ENCODE peak calls at places on chromosome 3, in seven cellular contexts. One of them, this sample, is unnamed.

GRCh38 chr3:126357299-126358037 is at the start of gene KLF15:
- DNase-seq in GM12891: peak
- DNase-seq in K562: peak
- DNase-seq in H1: peak
- DNase-seq in GM12878: no peak
- DNase-seq in SK-N-SH: peak
- DNase-seq in HepG2: peak
- DNase-seq in this sample: peak

GRCh38 chr3:141370065-141370533 is 1.8 kb downstream of the ZBTB38 start:
- DNase-seq in GM12891: peak
- DNase-seq in K562: peak
- DNase-seq in H1: no peak
- DNase-seq in GM12878: peak
- DNase-seq in SK-N-SH: peak
- DNase-seq in HepG2: peak
- DNase-seq in this sample: peak

GRCh38 chr3:159798951-159799350 is 189.7 kb upstream of the IL12A start:
- DNase-seq in GM12891: no peak
- DNase-seq in K562: no peak
- DNase-seq in H1: no peak
- DNase-seq in GM12878: no peak
- DNase-seq in SK-N-SH: no peak
- DNase-seq in HepG2: peak
- DNase-seq in this sample: no peak

GRCh38 chr3:194250104-194251002 is 100.8 kb downstream of the CPN2 start:
- DNase-seq in GM12891: no peak
- DNase-seq in K562: no peak
- DNase-seq in H1: peak
- DNase-seq in GM12878: no peak
- DNase-seq in SK-N-SH: peak
- DNase-seq in HepG2: no peak
- DNase-seq in this sample: no peak

GRCh38 chr3:172179680-172180399 is 140.5 kb downstream of the FNDC3B start:
- DNase-seq in GM12891: no peak
- DNase-seq in K562: peak
- DNase-seq in H1: no peak
- DNase-seq in GM12878: peak
- DNase-seq in SK-N-SH: no peak
- DNase-seq in HepG2: peak
- DNase-seq in this sample: no peak

GRCh38 chr3:149563114-149563513 is 88.6 kb downstream of the TM4SF4 start:
- DNase-seq in GM12891: no peak
- DNase-seq in K562: no peak
- DNase-seq in H1: no peak
- DNase-seq in GM12878: no peak
- DNase-seq in SK-N-SH: no peak
- DNase-seq in HepG2: no peak
- DNase-seq in this sample: no peak

GRCh38 chr3:184672972-184673875 is 38.6 kb downstream of the MAGEF1 start:
- DNase-seq in GM12891: no peak
- DNase-seq in K562: no peak
- DNase-seq in H1: no peak
- DNase-seq in GM12878: no peak
- DNase-seq in SK-N-SH: no peak
- DNase-seq in HepG2: no peak
- DNase-seq in this sample: no peak

GRCh38 chr3:78506581-78507195 is 1261.1 kb downstream of the ROBO1 start:
- DNase-seq in GM12891: no peak
- DNase-seq in K562: no peak
- DNase-seq in H1: no peak
- DNase-seq in GM12878: no peak
- DNase-seq in SK-N-SH: no peak
- DNase-seq in HepG2: no peak
- DNase-seq in this sample: no peak

GRCh38 chr3:190225186-190225692 is 97.0 kb downstream of the CLDN1 start:
- DNase-seq in GM12891: no peak
- DNase-seq in K562: no peak
- DNase-seq in H1: no peak
- DNase-seq in GM12878: no peak
- DNase-seq in SK-N-SH: peak
- DNase-seq in HepG2: peak
- DNase-seq in this sample: no peak

GRCh38 chr3:108202080-108202479 is 20.1 kb downstream of the IFT57 start:
- DNase-seq in GM12891: no peak
- DNase-seq in K562: no peak
- DNase-seq in H1: no peak
- DNase-seq in GM12878: no peak
- DNase-seq in SK-N-SH: no peak
- DNase-seq in HepG2: no peak
- DNase-seq in this sample: no peak

GRCh38 chr3:183159319-183159718 is 3.2 kb downstream of the LAMP3 start:
- DNase-seq in GM12891: no peak
- DNase-seq in K562: no peak
- DNase-seq in H1: no peak
- DNase-seq in GM12878: no peak
- DNase-seq in SK-N-SH: no peak
- DNase-seq in HepG2: no peak
- DNase-seq in this sample: no peak

GRCh38 chr3:129690406-129690805 is 83.9 kb upstream of the PLXND1 start:
- DNase-seq in GM12891: peak
- DNase-seq in K562: peak
- DNase-seq in H1: no peak
- DNase-seq in GM12878: peak
- DNase-seq in SK-N-SH: peak
- DNase-seq in HepG2: peak
- DNase-seq in this sample: no peak
- TF ChIP-seq TAF1 in GM12891: no peak
- TF ChIP-seq TAF1 in K562: no peak
- TF ChIP-seq TAF1 in H1: no peak
- TF ChIP-seq TAF1 in GM12878: no peak
- TF ChIP-seq TAF1 in SK-N-SH: no peak
- TF ChIP-seq TAF1 in HepG2: no peak
- TF ChIP-seq TAF1 in this sample: no peak

GRCh38 chr3:186411994-186412393 is 50.0 kb upstream of the DGKG start:
- DNase-seq in GM12891: no peak
- DNase-seq in K562: no peak
- DNase-seq in H1: no peak
- DNase-seq in GM12878: no peak
- DNase-seq in SK-N-SH: no peak
- DNase-seq in HepG2: no peak
- DNase-seq in this sample: no peak

GRCh38 chr3:186417791-186418190 is 55.8 kb upstream of the DGKG start:
- DNase-seq in GM12891: no peak
- DNase-seq in K562: no peak
- DNase-seq in H1: peak
- DNase-seq in GM12878: no peak
- DNase-seq in SK-N-SH: no peak
- DNase-seq in HepG2: no peak
- DNase-seq in this sample: no peak

GRCh38 chr3:186413615-186414415 is 51.8 kb upstream of the DGKG start:
- DNase-seq in GM12891: no peak
- DNase-seq in K562: no peak
- DNase-seq in H1: peak
- DNase-seq in GM12878: peak
- DNase-seq in SK-N-SH: peak
- DNase-seq in HepG2: no peak
- DNase-seq in this sample: no peak

GRCh38 chr3:186411089-186411488 is 49.1 kb upstream of the DGKG start:
- DNase-seq in GM12891: no peak
- DNase-seq in K562: no peak
- DNase-seq in H1: no peak
- DNase-seq in GM12878: no peak
- DNase-seq in SK-N-SH: no peak
- DNase-seq in HepG2: no peak
- DNase-seq in this sample: no peak

DNA sequence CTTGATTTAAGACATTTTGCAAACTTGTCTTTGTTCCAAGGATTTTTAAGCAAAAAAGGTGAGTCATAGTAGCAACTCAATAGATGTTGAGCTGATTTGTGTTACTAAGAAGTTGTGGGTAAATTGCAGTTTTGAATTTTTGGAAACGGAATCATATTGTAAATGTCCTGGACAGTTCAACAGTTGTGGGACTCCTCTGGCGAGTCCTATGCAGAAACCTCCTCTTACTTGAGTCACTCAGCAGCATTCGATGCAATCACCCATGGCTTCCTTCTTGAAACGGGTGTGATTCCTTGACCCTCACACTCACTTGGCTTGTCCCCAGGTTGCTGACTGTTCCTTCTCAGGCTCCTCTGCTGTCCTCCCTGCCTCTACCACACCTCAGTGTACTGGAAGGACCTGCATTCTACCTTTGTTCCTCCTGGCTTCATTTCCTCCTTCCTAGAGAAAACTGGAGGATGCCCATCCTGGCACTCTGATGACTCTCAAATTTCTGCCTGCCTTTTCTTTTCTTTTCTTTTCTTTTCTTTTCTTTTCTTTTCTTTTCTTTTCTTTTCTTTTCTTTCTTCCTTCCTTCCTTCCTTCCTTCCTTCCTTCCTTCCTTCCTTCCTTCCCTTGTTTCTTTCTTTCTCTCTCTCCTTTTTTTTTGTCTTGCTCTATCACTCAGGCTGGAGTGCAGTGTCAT is 52.8 kb upstream of the DGKG start:
- DNase-seq in GM12891: no peak
- DNase-seq in K562: no peak
- DNase-seq in H1: peak
- DNase-seq in GM12878: no peak
- DNase-seq in SK-N-SH: no peak
- DNase-seq in HepG2: no peak
- DNase-seq in this sample: no peak
- TF ChIP-seq POLR2AphosphoS5 in GM12891: no peak
- TF ChIP-seq POLR2AphosphoS5 in K562: no peak
- TF ChIP-seq POLR2AphosphoS5 in H1: no peak
- TF ChIP-seq POLR2AphosphoS5 in GM12878: no peak
- TF ChIP-seq POLR2AphosphoS5 in SK-N-SH: no peak
- TF ChIP-seq POLR2AphosphoS5 in HepG2: no peak
- TF ChIP-seq POLR2AphosphoS5 in this sample: no peak

GRCh38 chr3:73955671-73956070 is 330.9 kb upstream of the PDZRN3 start:
- DNase-seq in GM12891: no peak
- DNase-seq in K562: no peak
- DNase-seq in H1: no peak
- DNase-seq in GM12878: no peak
- DNase-seq in SK-N-SH: no peak
- DNase-seq in HepG2: no peak
- DNase-seq in this sample: no peak

GRCh38 chr3:73950781-73951180 is 326.0 kb upstream of the PDZRN3 start:
- DNase-seq in GM12891: no peak
- DNase-seq in K562: no peak
- DNase-seq in H1: no peak
- DNase-seq in GM12878: no peak
- DNase-seq in SK-N-SH: no peak
- DNase-seq in HepG2: no peak
- DNase-seq in this sample: no peak

DNA sequence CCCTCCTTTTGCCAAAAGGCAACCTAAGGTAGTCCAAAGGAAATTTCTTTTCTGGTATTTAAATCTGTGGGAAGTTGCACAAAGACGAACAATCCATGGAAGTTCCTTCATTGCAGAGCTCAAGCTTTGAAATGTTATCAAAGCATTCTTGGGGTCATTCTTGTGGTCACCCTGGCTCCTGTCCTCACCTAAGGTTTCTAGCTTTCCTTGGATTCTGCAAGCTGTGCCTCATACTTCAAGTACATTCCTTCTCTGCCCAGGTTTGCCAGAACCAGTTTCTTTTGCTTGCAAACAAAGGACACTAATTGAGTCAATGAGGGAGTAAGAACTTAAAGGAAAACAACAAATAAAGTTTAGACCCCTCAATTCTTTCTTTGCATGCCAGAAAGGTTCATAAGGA is 329.8 kb upstream of the PDZRN3 start:
- DNase-seq in GM12891: no peak
- DNase-seq in K562: no peak
- DNase-seq in H1: no peak
- DNase-seq in GM12878: no peak
- DNase-seq in SK-N-SH: no peak
- DNase-seq in HepG2: no peak
- DNase-seq in this sample: no peak
- TF ChIP-seq TAF1 in GM12891: no peak
- TF ChIP-seq TAF1 in K562: no peak
- TF ChIP-seq TAF1 in H1: no peak
- TF ChIP-seq TAF1 in GM12878: no peak
- TF ChIP-seq TAF1 in SK-N-SH: no peak
- TF ChIP-seq TAF1 in HepG2: no peak
- TF ChIP-seq TAF1 in this sample: no peak

DNA sequence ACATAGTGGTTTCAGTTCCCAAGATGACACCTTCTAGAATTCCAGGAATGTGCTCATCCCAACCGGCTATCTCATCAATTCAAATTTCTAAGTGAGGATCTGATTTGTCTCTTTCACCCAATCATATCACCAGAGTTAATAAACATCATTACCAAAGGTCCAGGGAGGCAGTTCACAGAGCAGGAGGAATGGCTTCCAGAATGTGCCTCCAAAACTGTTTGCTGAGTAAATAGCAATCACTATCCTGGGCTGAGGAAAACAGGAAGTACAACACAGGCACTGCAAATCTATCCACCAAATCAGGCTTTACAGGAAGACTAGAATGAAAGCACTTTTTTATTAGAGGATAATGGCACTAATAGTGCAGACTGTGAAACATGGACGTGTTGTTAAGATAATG is 61.5 kb downstream of the OSBPL10 start:
- DNase-seq in GM12891: no peak
- DNase-seq in K562: no peak
- DNase-seq in H1: no peak
- DNase-seq in GM12878: no peak
- DNase-seq in SK-N-SH: no peak
- DNase-seq in HepG2: peak
- DNase-seq in this sample: no peak
- TF ChIP-seq POLR2AphosphoS5 in GM12891: no peak
- TF ChIP-seq POLR2AphosphoS5 in K562: no peak
- TF ChIP-seq POLR2AphosphoS5 in H1: no peak
- TF ChIP-seq POLR2AphosphoS5 in GM12878: no peak
- TF ChIP-seq POLR2AphosphoS5 in SK-N-SH: no peak
- TF ChIP-seq POLR2AphosphoS5 in HepG2: no peak
- TF ChIP-seq POLR2AphosphoS5 in this sample: no peak

This sample was measured in GM12892.